ENCODE peak calls at places on chromosomes 13 and 19, in nine cellular contexts. One of them, this sample, is unnamed.

GRCh38 chr13:73168226-73168992 is 109.6 kb downstream of the KLF5 start:
- DNase-seq in stromal cell of bone marrow: no peak
- DNase-seq in NCI-H1092 treated with DMSO at 0.1 percent for 48 hours: no peak
- DNase-seq in astrocyte of the cerebellum: no peak
- DNase-seq in stimulated activated CD4-positive, alpha-beta T cell treated with anti-CD3 and anti-CD28 coated beads, Interleukin-12 subunit alpha, Interleukin-12 subunit beta, amount 100 ng/mL, for 4 hours: no peak
- DNase-seq in activated gamma-delta T cell treated with anti-CD3 and anti-CD28 coated beads, Interleukin-2, amount 50 U/mL, for 16 hours: no peak
- DNase-seq in neural crest cell: no peak
- DNase-seq in GM23338: no peak
- DNase-seq in activated T-cell treated with anti-CD3 and anti-CD28 coated beads, Interleukin-2, amount 50 U/mL, for 72 hours: no peak
- DNase-seq in this sample: peak; percentile 20

GRCh38 chr13:113815151-113816058 is 48.5 kb downstream of the GAS6 start:
- DNase-seq in stromal cell of bone marrow: no peak
- DNase-seq in NCI-H1092 treated with DMSO at 0.1 percent for 48 hours: no peak
- DNase-seq in astrocyte of the cerebellum: no peak
- DNase-seq in stimulated activated CD4-positive, alpha-beta T cell treated with anti-CD3 and anti-CD28 coated beads, Interleukin-12 subunit alpha, Interleukin-12 subunit beta, amount 100 ng/mL, for 4 hours: peak; percentile 19
- DNase-seq in activated gamma-delta T cell treated with anti-CD3 and anti-CD28 coated beads, Interleukin-2, amount 50 U/mL, for 16 hours: no peak
- DNase-seq in neural crest cell: no peak
- DNase-seq in GM23338: no peak
- DNase-seq in activated T-cell treated with anti-CD3 and anti-CD28 coated beads, Interleukin-2, amount 50 U/mL, for 72 hours: peak; percentile 53
- DNase-seq in this sample: peak; percentile 6

GRCh38 chr19:1016647-1017114 is 4.2 kb downstream of the TMEM259 start:
- DNase-seq in stromal cell of bone marrow: no peak
- DNase-seq in NCI-H1092 treated with DMSO at 0.1 percent for 48 hours: no peak
- DNase-seq in astrocyte of the cerebellum: no peak
- DNase-seq in stimulated activated CD4-positive, alpha-beta T cell treated with anti-CD3 and anti-CD28 coated beads, Interleukin-12 subunit alpha, Interleukin-12 subunit beta, amount 100 ng/mL, for 4 hours: no peak
- DNase-seq in activated gamma-delta T cell treated with anti-CD3 and anti-CD28 coated beads, Interleukin-2, amount 50 U/mL, for 16 hours: no peak
- DNase-seq in neural crest cell: no peak
- DNase-seq in GM23338: no peak
- DNase-seq in activated T-cell treated with anti-CD3 and anti-CD28 coated beads, Interleukin-2, amount 50 U/mL, for 72 hours: no peak
- DNase-seq in this sample: peak; percentile 51

GRCh38 chr19:52988506-52988905 is 25.2 kb upstream of the ERVV-1 start:
- DNase-seq in stromal cell of bone marrow: no peak
- DNase-seq in NCI-H1092 treated with DMSO at 0.1 percent for 48 hours: no peak
- DNase-seq in astrocyte of the cerebellum: no peak
- DNase-seq in stimulated activated CD4-positive, alpha-beta T cell treated with anti-CD3 and anti-CD28 coated beads, Interleukin-12 subunit alpha, Interleukin-12 subunit beta, amount 100 ng/mL, for 4 hours: no peak
- DNase-seq in activated gamma-delta T cell treated with anti-CD3 and anti-CD28 coated beads, Interleukin-2, amount 50 U/mL, for 16 hours: no peak
- DNase-seq in neural crest cell: no peak
- DNase-seq in GM23338: no peak
- DNase-seq in activated T-cell treated with anti-CD3 and anti-CD28 coated beads, Interleukin-2, amount 50 U/mL, for 72 hours: no peak
- DNase-seq in this sample: no peak

GRCh38 chr13:51645154-51645650 is 60.9 kb downstream of the WDFY2 start:
- DNase-seq in stromal cell of bone marrow: peak; percentile 78
- DNase-seq in NCI-H1092 treated with DMSO at 0.1 percent for 48 hours: no peak
- DNase-seq in astrocyte of the cerebellum: peak; percentile 46
- DNase-seq in stimulated activated CD4-positive, alpha-beta T cell treated with anti-CD3 and anti-CD28 coated beads, Interleukin-12 subunit alpha, Interleukin-12 subunit beta, amount 100 ng/mL, for 4 hours: no peak
- DNase-seq in activated gamma-delta T cell treated with anti-CD3 and anti-CD28 coated beads, Interleukin-2, amount 50 U/mL, for 16 hours: no peak
- DNase-seq in neural crest cell: no peak
- DNase-seq in GM23338: peak; percentile 65
- DNase-seq in activated T-cell treated with anti-CD3 and anti-CD28 coated beads, Interleukin-2, amount 50 U/mL, for 72 hours: peak; percentile 26
- DNase-seq in this sample: no peak

GRCh38 chr19:42030605-42031004 is 36.6 kb upstream of the ATP1A3 start:
- DNase-seq in stromal cell of bone marrow: no peak
- DNase-seq in NCI-H1092 treated with DMSO at 0.1 percent for 48 hours: no peak
- DNase-seq in astrocyte of the cerebellum: no peak
- DNase-seq in stimulated activated CD4-positive, alpha-beta T cell treated with anti-CD3 and anti-CD28 coated beads, Interleukin-12 subunit alpha, Interleukin-12 subunit beta, amount 100 ng/mL, for 4 hours: no peak
- DNase-seq in activated gamma-delta T cell treated with anti-CD3 and anti-CD28 coated beads, Interleukin-2, amount 50 U/mL, for 16 hours: no peak
- DNase-seq in neural crest cell: no peak
- DNase-seq in GM23338: no peak
- DNase-seq in activated T-cell treated with anti-CD3 and anti-CD28 coated beads, Interleukin-2, amount 50 U/mL, for 72 hours: no peak
- DNase-seq in this sample: no peak

GRCh38 chr19:23070353-23070781 is 46.5 kb upstream of the ZNF730 start:
- DNase-seq in stromal cell of bone marrow: no peak
- DNase-seq in NCI-H1092 treated with DMSO at 0.1 percent for 48 hours: peak; percentile 45
- DNase-seq in astrocyte of the cerebellum: no peak
- DNase-seq in stimulated activated CD4-positive, alpha-beta T cell treated with anti-CD3 and anti-CD28 coated beads, Interleukin-12 subunit alpha, Interleukin-12 subunit beta, amount 100 ng/mL, for 4 hours: no peak
- DNase-seq in activated gamma-delta T cell treated with anti-CD3 and anti-CD28 coated beads, Interleukin-2, amount 50 U/mL, for 16 hours: no peak
- DNase-seq in neural crest cell: no peak
- DNase-seq in GM23338: peak; percentile 86
- DNase-seq in activated T-cell treated with anti-CD3 and anti-CD28 coated beads, Interleukin-2, amount 50 U/mL, for 72 hours: peak; percentile 12
- DNase-seq in this sample: no peak

GRCh38 chr13:107421951-107422350 is 793.4 kb downstream of the LIG4 start:
- DNase-seq in stromal cell of bone marrow: no peak
- DNase-seq in NCI-H1092 treated with DMSO at 0.1 percent for 48 hours: no peak
- DNase-seq in astrocyte of the cerebellum: no peak
- DNase-seq in stimulated activated CD4-positive, alpha-beta T cell treated with anti-CD3 and anti-CD28 coated beads, Interleukin-12 subunit alpha, Interleukin-12 subunit beta, amount 100 ng/mL, for 4 hours: no peak
- DNase-seq in activated gamma-delta T cell treated with anti-CD3 and anti-CD28 coated beads, Interleukin-2, amount 50 U/mL, for 16 hours: no peak
- DNase-seq in neural crest cell: no peak
- DNase-seq in GM23338: no peak
- DNase-seq in activated T-cell treated with anti-CD3 and anti-CD28 coated beads, Interleukin-2, amount 50 U/mL, for 72 hours: no peak
- DNase-seq in this sample: no peak

GRCh38 chr19:13404236-13404635 is 102.0 kb downstream of the CACNA1A start:
- DNase-seq in stromal cell of bone marrow: no peak
- DNase-seq in NCI-H1092 treated with DMSO at 0.1 percent for 48 hours: peak; percentile 6
- DNase-seq in astrocyte of the cerebellum: no peak
- DNase-seq in stimulated activated CD4-positive, alpha-beta T cell treated with anti-CD3 and anti-CD28 coated beads, Interleukin-12 subunit alpha, Interleukin-12 subunit beta, amount 100 ng/mL, for 4 hours: no peak
- DNase-seq in activated gamma-delta T cell treated with anti-CD3 and anti-CD28 coated beads, Interleukin-2, amount 50 U/mL, for 16 hours: no peak
- DNase-seq in neural crest cell: no peak
- DNase-seq in GM23338: no peak
- DNase-seq in activated T-cell treated with anti-CD3 and anti-CD28 coated beads, Interleukin-2, amount 50 U/mL, for 72 hours: no peak
- DNase-seq in this sample: no peak

GRCh38 chr13:48783181-48783630 is 129.5 kb downstream of the CYSLTR2 start:
- DNase-seq in stromal cell of bone marrow: peak; percentile 78
- DNase-seq in NCI-H1092 treated with DMSO at 0.1 percent for 48 hours: no peak
- DNase-seq in astrocyte of the cerebellum: no peak
- DNase-seq in stimulated activated CD4-positive, alpha-beta T cell treated with anti-CD3 and anti-CD28 coated beads, Interleukin-12 subunit alpha, Interleukin-12 subunit beta, amount 100 ng/mL, for 4 hours: no peak
- DNase-seq in activated gamma-delta T cell treated with anti-CD3 and anti-CD28 coated beads, Interleukin-2, amount 50 U/mL, for 16 hours: no peak
- DNase-seq in neural crest cell: no peak
- DNase-seq in GM23338: no peak
- DNase-seq in activated T-cell treated with anti-CD3 and anti-CD28 coated beads, Interleukin-2, amount 50 U/mL, for 72 hours: no peak
- DNase-seq in this sample: peak; percentile 34

GRCh38 chr13:109748677-109749076 is 37.7 kb downstream of the IRS2 start:
- DNase-seq in stromal cell of bone marrow: no peak
- DNase-seq in NCI-H1092 treated with DMSO at 0.1 percent for 48 hours: no peak
- DNase-seq in astrocyte of the cerebellum: no peak
- DNase-seq in stimulated activated CD4-positive, alpha-beta T cell treated with anti-CD3 and anti-CD28 coated beads, Interleukin-12 subunit alpha, Interleukin-12 subunit beta, amount 100 ng/mL, for 4 hours: no peak
- DNase-seq in activated gamma-delta T cell treated with anti-CD3 and anti-CD28 coated beads, Interleukin-2, amount 50 U/mL, for 16 hours: no peak
- DNase-seq in neural crest cell: no peak
- DNase-seq in GM23338: no peak
- DNase-seq in activated T-cell treated with anti-CD3 and anti-CD28 coated beads, Interleukin-2, amount 50 U/mL, for 72 hours: no peak
- DNase-seq in this sample: no peak

GRCh38 chr19:7863157-7863970 is 10.8 kb downstream of the PRR36 start:
- DNase-seq in stromal cell of bone marrow: no peak
- DNase-seq in NCI-H1092 treated with DMSO at 0.1 percent for 48 hours: no peak
- DNase-seq in astrocyte of the cerebellum: no peak
- DNase-seq in stimulated activated CD4-positive, alpha-beta T cell treated with anti-CD3 and anti-CD28 coated beads, Interleukin-12 subunit alpha, Interleukin-12 subunit beta, amount 100 ng/mL, for 4 hours: no peak
- DNase-seq in activated gamma-delta T cell treated with anti-CD3 and anti-CD28 coated beads, Interleukin-2, amount 50 U/mL, for 16 hours: no peak
- DNase-seq in neural crest cell: no peak
- DNase-seq in GM23338: peak; percentile 64
- DNase-seq in activated T-cell treated with anti-CD3 and anti-CD28 coated beads, Interleukin-2, amount 50 U/mL, for 72 hours: no peak
- DNase-seq in this sample: no peak

GRCh38 chr13:30551194-30551593 is 66.5 kb upstream of the USPL1 start:
- DNase-seq in stromal cell of bone marrow: no peak
- DNase-seq in NCI-H1092 treated with DMSO at 0.1 percent for 48 hours: no peak
- DNase-seq in astrocyte of the cerebellum: no peak
- DNase-seq in stimulated activated CD4-positive, alpha-beta T cell treated with anti-CD3 and anti-CD28 coated beads, Interleukin-12 subunit alpha, Interleukin-12 subunit beta, amount 100 ng/mL, for 4 hours: no peak
- DNase-seq in activated gamma-delta T cell treated with anti-CD3 and anti-CD28 coated beads, Interleukin-2, amount 50 U/mL, for 16 hours: no peak
- DNase-seq in neural crest cell: no peak
- DNase-seq in GM23338: peak; percentile 70
- DNase-seq in activated T-cell treated with anti-CD3 and anti-CD28 coated beads, Interleukin-2, amount 50 U/mL, for 72 hours: peak; percentile 14
- DNase-seq in this sample: peak; percentile 26

GRCh38 chr19:2768365-2769132 is 14.5 kb downstream of the SGTA start:
- DNase-seq in stromal cell of bone marrow: no peak
- DNase-seq in NCI-H1092 treated with DMSO at 0.1 percent for 48 hours: no peak
- DNase-seq in astrocyte of the cerebellum: no peak
- DNase-seq in stimulated activated CD4-positive, alpha-beta T cell treated with anti-CD3 and anti-CD28 coated beads, Interleukin-12 subunit alpha, Interleukin-12 subunit beta, amount 100 ng/mL, for 4 hours: no peak
- DNase-seq in activated gamma-delta T cell treated with anti-CD3 and anti-CD28 coated beads, Interleukin-2, amount 50 U/mL, for 16 hours: no peak
- DNase-seq in neural crest cell: no peak
- DNase-seq in GM23338: no peak
- DNase-seq in activated T-cell treated with anti-CD3 and anti-CD28 coated beads, Interleukin-2, amount 50 U/mL, for 72 hours: no peak
- DNase-seq in this sample: no peak

GRCh38 chr19:4326837-4327251 is 11.8 kb downstream of the STAP2 start:
- DNase-seq in stromal cell of bone marrow: no peak
- DNase-seq in NCI-H1092 treated with DMSO at 0.1 percent for 48 hours: no peak
- DNase-seq in astrocyte of the cerebellum: no peak
- DNase-seq in stimulated activated CD4-positive, alpha-beta T cell treated with anti-CD3 and anti-CD28 coated beads, Interleukin-12 subunit alpha, Interleukin-12 subunit beta, amount 100 ng/mL, for 4 hours: no peak
- DNase-seq in activated gamma-delta T cell treated with anti-CD3 and anti-CD28 coated beads, Interleukin-2, amount 50 U/mL, for 16 hours: no peak
- DNase-seq in neural crest cell: no peak
- DNase-seq in GM23338: peak; percentile 94
- DNase-seq in activated T-cell treated with anti-CD3 and anti-CD28 coated beads, Interleukin-2, amount 50 U/mL, for 72 hours: no peak
- DNase-seq in this sample: no peak

GRCh38 chr19:43362179-43362578 is 8.7 kb downstream of the CD177 start:
- DNase-seq in stromal cell of bone marrow: no peak
- DNase-seq in NCI-H1092 treated with DMSO at 0.1 percent for 48 hours: no peak
- DNase-seq in astrocyte of the cerebellum: no peak
- DNase-seq in stimulated activated CD4-positive, alpha-beta T cell treated with anti-CD3 and anti-CD28 coated beads, Interleukin-12 subunit alpha, Interleukin-12 subunit beta, amount 100 ng/mL, for 4 hours: no peak
- DNase-seq in activated gamma-delta T cell treated with anti-CD3 and anti-CD28 coated beads, Interleukin-2, amount 50 U/mL, for 16 hours: no peak
- DNase-seq in neural crest cell: no peak
- DNase-seq in GM23338: no peak
- DNase-seq in activated T-cell treated with anti-CD3 and anti-CD28 coated beads, Interleukin-2, amount 50 U/mL, for 72 hours: no peak
- DNase-seq in this sample: no peak

GRCh38 chr19:54594737-54595136 is 1.3 kb downstream of the LILRA1 start:
- DNase-seq in stromal cell of bone marrow: no peak
- DNase-seq in NCI-H1092 treated with DMSO at 0.1 percent for 48 hours: no peak
- DNase-seq in astrocyte of the cerebellum: no peak
- DNase-seq in stimulated activated CD4-positive, alpha-beta T cell treated with anti-CD3 and anti-CD28 coated beads, Interleukin-12 subunit alpha, Interleukin-12 subunit beta, amount 100 ng/mL, for 4 hours: no peak
- DNase-seq in activated gamma-delta T cell treated with anti-CD3 and anti-CD28 coated beads, Interleukin-2, amount 50 U/mL, for 16 hours: no peak
- DNase-seq in neural crest cell: no peak
- DNase-seq in GM23338: no peak
- DNase-seq in activated T-cell treated with anti-CD3 and anti-CD28 coated beads, Interleukin-2, amount 50 U/mL, for 72 hours: no peak
- DNase-seq in this sample: no peak

GRCh38 chr19:4345656-4346383 is 2.5 kb downstream of the MPND start:
- DNase-seq in stromal cell of bone marrow: no peak
- DNase-seq in NCI-H1092 treated with DMSO at 0.1 percent for 48 hours: no peak
- DNase-seq in astrocyte of the cerebellum: no peak
- DNase-seq in stimulated activated CD4-positive, alpha-beta T cell treated with anti-CD3 and anti-CD28 coated beads, Interleukin-12 subunit alpha, Interleukin-12 subunit beta, amount 100 ng/mL, for 4 hours: no peak
- DNase-seq in activated gamma-delta T cell treated with anti-CD3 and anti-CD28 coated beads, Interleukin-2, amount 50 U/mL, for 16 hours: no peak
- DNase-seq in neural crest cell: no peak
- DNase-seq in GM23338: no peak
- DNase-seq in activated T-cell treated with anti-CD3 and anti-CD28 coated beads, Interleukin-2, amount 50 U/mL, for 72 hours: no peak
- DNase-seq in this sample: no peak

GRCh38 chr13:108827637-108828036 is 198.2 kb downstream of the MYO16 start:
- DNase-seq in stromal cell of bone marrow: no peak
- DNase-seq in NCI-H1092 treated with DMSO at 0.1 percent for 48 hours: peak; percentile 9
- DNase-seq in astrocyte of the cerebellum: no peak
- DNase-seq in stimulated activated CD4-positive, alpha-beta T cell treated with anti-CD3 and anti-CD28 coated beads, Interleukin-12 subunit alpha, Interleukin-12 subunit beta, amount 100 ng/mL, for 4 hours: no peak
- DNase-seq in activated gamma-delta T cell treated with anti-CD3 and anti-CD28 coated beads, Interleukin-2, amount 50 U/mL, for 16 hours: no peak
- DNase-seq in neural crest cell: no peak
- DNase-seq in GM23338: no peak
- DNase-seq in activated T-cell treated with anti-CD3 and anti-CD28 coated beads, Interleukin-2, amount 50 U/mL, for 72 hours: no peak
- DNase-seq in this sample: no peak

GRCh38 chr13:25292301-25292700 is 5.0 kb upstream of the MTMR6 start:
- DNase-seq in stromal cell of bone marrow: no peak
- DNase-seq in NCI-H1092 treated with DMSO at 0.1 percent for 48 hours: peak; percentile 12
- DNase-seq in astrocyte of the cerebellum: no peak
- DNase-seq in stimulated activated CD4-positive, alpha-beta T cell treated with anti-CD3 and anti-CD28 coated beads, Interleukin-12 subunit alpha, Interleukin-12 subunit beta, amount 100 ng/mL, for 4 hours: no peak
- DNase-seq in activated gamma-delta T cell treated with anti-CD3 and anti-CD28 coated beads, Interleukin-2, amount 50 U/mL, for 16 hours: no peak
- DNase-seq in neural crest cell: no peak
- DNase-seq in GM23338: peak; percentile 57
- DNase-seq in activated T-cell treated with anti-CD3 and anti-CD28 coated beads, Interleukin-2, amount 50 U/mL, for 72 hours: no peak
- DNase-seq in this sample: no peak

GRCh38 chr19:45137179-45137761 is 23.5 kb downstream of the NKPD1 start:
- DNase-seq in stromal cell of bone marrow: no peak
- DNase-seq in NCI-H1092 treated with DMSO at 0.1 percent for 48 hours: peak; percentile 30
- DNase-seq in astrocyte of the cerebellum: peak; percentile 35
- DNase-seq in stimulated activated CD4-positive, alpha-beta T cell treated with anti-CD3 and anti-CD28 coated beads, Interleukin-12 subunit alpha, Interleukin-12 subunit beta, amount 100 ng/mL, for 4 hours: no peak
- DNase-seq in activated gamma-delta T cell treated with anti-CD3 and anti-CD28 coated beads, Interleukin-2, amount 50 U/mL, for 16 hours: no peak
- DNase-seq in neural crest cell: no peak
- DNase-seq in GM23338: no peak
- DNase-seq in activated T-cell treated with anti-CD3 and anti-CD28 coated beads, Interleukin-2, amount 50 U/mL, for 72 hours: no peak
- DNase-seq in this sample: no peak

GRCh38 chr19:55705972-55706371 is 30.9 kb downstream of the EPN1 start:
- DNase-seq in stromal cell of bone marrow: no peak
- DNase-seq in NCI-H1092 treated with DMSO at 0.1 percent for 48 hours: no peak
- DNase-seq in astrocyte of the cerebellum: no peak
- DNase-seq in stimulated activated CD4-positive, alpha-beta T cell treated with anti-CD3 and anti-CD28 coated beads, Interleukin-12 subunit alpha, Interleukin-12 subunit beta, amount 100 ng/mL, for 4 hours: no peak
- DNase-seq in activated gamma-delta T cell treated with anti-CD3 and anti-CD28 coated beads, Interleukin-2, amount 50 U/mL, for 16 hours: no peak
- DNase-seq in neural crest cell: no peak
- DNase-seq in GM23338: no peak
- DNase-seq in activated T-cell treated with anti-CD3 and anti-CD28 coated beads, Interleukin-2, amount 50 U/mL, for 72 hours: no peak
- DNase-seq in this sample: no peak

GRCh38 chr19:4713384-4713951 is 10.2 kb downstream of the DPP9 start:
- DNase-seq in stromal cell of bone marrow: peak; percentile 94
- DNase-seq in NCI-H1092 treated with DMSO at 0.1 percent for 48 hours: no peak
- DNase-seq in astrocyte of the cerebellum: peak; percentile 79
- DNase-seq in stimulated activated CD4-positive, alpha-beta T cell treated with anti-CD3 and anti-CD28 coated beads, Interleukin-12 subunit alpha, Interleukin-12 subunit beta, amount 100 ng/mL, for 4 hours: no peak
- DNase-seq in activated gamma-delta T cell treated with anti-CD3 and anti-CD28 coated beads, Interleukin-2, amount 50 U/mL, for 16 hours: no peak
- DNase-seq in neural crest cell: no peak
- DNase-seq in GM23338: no peak
- DNase-seq in activated T-cell treated with anti-CD3 and anti-CD28 coated beads, Interleukin-2, amount 50 U/mL, for 72 hours: no peak
- DNase-seq in this sample: peak; percentile 94

GRCh38 chr19:11261431-11261901 is 858 bp downstream of the DOCK6 start:
- DNase-seq in stromal cell of bone marrow: no peak
- DNase-seq in NCI-H1092 treated with DMSO at 0.1 percent for 48 hours: no peak
- DNase-seq in astrocyte of the cerebellum: no peak
- DNase-seq in stimulated activated CD4-positive, alpha-beta T cell treated with anti-CD3 and anti-CD28 coated beads, Interleukin-12 subunit alpha, Interleukin-12 subunit beta, amount 100 ng/mL, for 4 hours: no peak
- DNase-seq in activated gamma-delta T cell treated with anti-CD3 and anti-CD28 coated beads, Interleukin-2, amount 50 U/mL, for 16 hours: no peak
- DNase-seq in neural crest cell: no peak
- DNase-seq in GM23338: peak; percentile 54
- DNase-seq in activated T-cell treated with anti-CD3 and anti-CD28 coated beads, Interleukin-2, amount 50 U/mL, for 72 hours: no peak
- DNase-seq in this sample: no peak

GRCh38 chr19:42412223-42412622 is 15.0 kb downstream of the LIPE start:
- DNase-seq in stromal cell of bone marrow: no peak
- DNase-seq in NCI-H1092 treated with DMSO at 0.1 percent for 48 hours: no peak
- DNase-seq in astrocyte of the cerebellum: no peak
- DNase-seq in stimulated activated CD4-positive, alpha-beta T cell treated with anti-CD3 and anti-CD28 coated beads, Interleukin-12 subunit alpha, Interleukin-12 subunit beta, amount 100 ng/mL, for 4 hours: no peak
- DNase-seq in activated gamma-delta T cell treated with anti-CD3 and anti-CD28 coated beads, Interleukin-2, amount 50 U/mL, for 16 hours: no peak
- DNase-seq in neural crest cell: no peak
- DNase-seq in GM23338: peak; percentile 48
- DNase-seq in activated T-cell treated with anti-CD3 and anti-CD28 coated beads, Interleukin-2, amount 50 U/mL, for 72 hours: no peak
- DNase-seq in this sample: no peak

GRCh38 chr19:19606021-19606420 is 12.5 kb downstream of the PBX4 start:
- DNase-seq in stromal cell of bone marrow: no peak
- DNase-seq in NCI-H1092 treated with DMSO at 0.1 percent for 48 hours: no peak
- DNase-seq in astrocyte of the cerebellum: no peak
- DNase-seq in stimulated activated CD4-positive, alpha-beta T cell treated with anti-CD3 and anti-CD28 coated beads, Interleukin-12 subunit alpha, Interleukin-12 subunit beta, amount 100 ng/mL, for 4 hours: no peak
- DNase-seq in activated gamma-delta T cell treated with anti-CD3 and anti-CD28 coated beads, Interleukin-2, amount 50 U/mL, for 16 hours: no peak
- DNase-seq in neural crest cell: no peak
- DNase-seq in GM23338: no peak
- DNase-seq in activated T-cell treated with anti-CD3 and anti-CD28 coated beads, Interleukin-2, amount 50 U/mL, for 72 hours: peak; percentile 51
- DNase-seq in this sample: no peak

GRCh38 chr19:43527860-43528622 is 1.0 kb upstream of the ETHE1 start:
- DNase-seq in stromal cell of bone marrow: no peak
- DNase-seq in NCI-H1092 treated with DMSO at 0.1 percent for 48 hours: peak; percentile 26
- DNase-seq in astrocyte of the cerebellum: no peak
- DNase-seq in stimulated activated CD4-positive, alpha-beta T cell treated with anti-CD3 and anti-CD28 coated beads, Interleukin-12 subunit alpha, Interleukin-12 subunit beta, amount 100 ng/mL, for 4 hours: no peak
- DNase-seq in activated gamma-delta T cell treated with anti-CD3 and anti-CD28 coated beads, Interleukin-2, amount 50 U/mL, for 16 hours: no peak
- DNase-seq in neural crest cell: no peak
- DNase-seq in GM23338: no peak
- DNase-seq in activated T-cell treated with anti-CD3 and anti-CD28 coated beads, Interleukin-2, amount 50 U/mL, for 72 hours: peak; percentile 30
- DNase-seq in this sample: no peak

GRCh38 chr13:41668130-41668757 is 210.9 kb downstream of the RGCC start:
- DNase-seq in stromal cell of bone marrow: peak; percentile 89
- DNase-seq in NCI-H1092 treated with DMSO at 0.1 percent for 48 hours: peak; percentile 83
- DNase-seq in astrocyte of the cerebellum: peak; percentile 93
- DNase-seq in stimulated activated CD4-positive, alpha-beta T cell treated with anti-CD3 and anti-CD28 coated beads, Interleukin-12 subunit alpha, Interleukin-12 subunit beta, amount 100 ng/mL, for 4 hours: no peak
- DNase-seq in activated gamma-delta T cell treated with anti-CD3 and anti-CD28 coated beads, Interleukin-2, amount 50 U/mL, for 16 hours: no peak
- DNase-seq in neural crest cell: peak; percentile 20
- DNase-seq in GM23338: peak; percentile 91
- DNase-seq in activated T-cell treated with anti-CD3 and anti-CD28 coated beads, Interleukin-2, amount 50 U/mL, for 72 hours: peak; percentile 31
- DNase-seq in this sample: peak; percentile 94

GRCh38 chr19:21910318-21910717 is 74.3 kb upstream of the ZNF43 start:
- DNase-seq in stromal cell of bone marrow: no peak
- DNase-seq in NCI-H1092 treated with DMSO at 0.1 percent for 48 hours: no peak
- DNase-seq in astrocyte of the cerebellum: no peak
- DNase-seq in stimulated activated CD4-positive, alpha-beta T cell treated with anti-CD3 and anti-CD28 coated beads, Interleukin-12 subunit alpha, Interleukin-12 subunit beta, amount 100 ng/mL, for 4 hours: no peak
- DNase-seq in activated gamma-delta T cell treated with anti-CD3 and anti-CD28 coated beads, Interleukin-2, amount 50 U/mL, for 16 hours: no peak
- DNase-seq in neural crest cell: no peak
- DNase-seq in GM23338: no peak
- DNase-seq in activated T-cell treated with anti-CD3 and anti-CD28 coated beads, Interleukin-2, amount 50 U/mL, for 72 hours: no peak
- DNase-seq in this sample: no peak